ENCODE peak calls at places on chromosomes 5 and 9, in seven cellular contexts. T, H, O, X, K, R and S are unnamed samples.

GRCh38 chr9:33852216-33852826 is 35.4 kb downstream of the UBE2R2 start:
- DNase-seq in H (peak), R (no peak), O (peak), K (peak), X (peak), T (peak), S (no peak)

GRCh38 chr5:25448646-25449045 is 803.9 kb upstream of the CDH10 start:
- DNase-seq in O (no peak), H (no peak), R (no peak), T (no peak), X (no peak), K (no peak), S (no peak)

GRCh38 chr5:6732634-6733410 is 19.6 kb downstream of the TENT4A start:
- DNase-seq in K (no peak), T (peak), R (no peak), H (peak), X (no peak), O (no peak), S (peak)

GRCh38 chr9:99820330-99821186 is 1.1 kb upstream of the NR4A3 start:
- DNase-seq in O (peak), H (peak), X (peak), K (no peak), R (peak), T (peak), S (peak)

GRCh38 chr9:135588371-135588770 is 26.8 kb downstream of the PAEP start:
- DNase-seq in O (no peak), R (no peak), K (no peak), X (no peak), T (no peak), H (no peak), S (no peak)

GRCh38 chr9:126723807-126724172 is 81.0 kb upstream of the ZBTB43 start:
- DNase-seq in H (no peak), T (no peak), X (no peak), R (no peak), O (no peak), K (no peak), S (no peak)

GRCh38 chr5:126234563-126235195 is 188.5 kb upstream of the GRAMD2B start:
- DNase-seq in H (peak), X (peak), O (no peak), K (peak), T (peak), R (no peak), S (peak)

GRCh38 chr5:39209924-39210323 is 9.4 kb downstream of the FYB1 start:
- DNase-seq in H (no peak), T (no peak), O (peak), X (no peak), R (no peak), K (no peak), S (no peak)

GRCh38 chr5:84248013-84248412 is 136.7 kb downstream of the EDIL3 start:
- DNase-seq in R (no peak), K (no peak), T (no peak), O (no peak), X (no peak), H (no peak), S (no peak)

GRCh38 chr5:157816682-157817268 is 42.2 kb downstream of the CLINT1 start:
- DNase-seq in T (peak), K (no peak), R (no peak), X (no peak), O (no peak), H (no peak), S (peak)

GRCh38 chr5:158979749-158980521 is 119.8 kb downstream of the EBF1 start:
- DNase-seq in X (no peak), H (no peak), K (peak), R (no peak), T (peak), O (no peak), S (no peak)

GRCh38 chr9:137381501-137382443 is 41.2 kb downstream of the EXD3 start:
- DNase-seq in O (no peak), T (no peak), X (no peak), K (no peak), R (no peak), H (no peak), S (no peak)

GRCh38 chr5:6081727-6082210 is 296.6 kb downstream of the MED10 start:
- DNase-seq in X (no peak), K (no peak), O (no peak), H (no peak), T (no peak), R (no peak), S (no peak)

GRCh38 chr5:80781356-80781755 is 126.6 kb upstream of the DHFR start:
- DNase-seq in O (no peak), X (no peak), H (peak), R (no peak), T (peak), K (no peak), S (peak)

GRCh38 chr9:92650296-92650695 is 19.6 kb downstream of the IPPK start:
- DNase-seq in K (no peak), R (no peak), T (no peak), H (no peak), X (no peak), O (no peak), S (no peak)

GRCh38 chr9:94740191-94740874 is 13.8 kb downstream of the AOPEP start:
- DNase-seq in K (no peak), H (no peak), X (no peak), R (no peak), T (no peak), O (no peak), S (no peak)

GRCh38 chr5:52262844-52263243 is 524.9 kb upstream of the ITGA1 start:
- DNase-seq in X (no peak), H (no peak), K (no peak), O (no peak), T (no peak), R (no peak), S (no peak)

GRCh38 chr5:157253547-157253946 is 12.4 kb upstream of the CYFIP2 start:
- DNase-seq in T (peak), H (peak), X (peak), O (no peak), R (no peak), K (peak), S (peak)

GRCh38 chr9:88259041-88259440 is 120.8 kb upstream of the SPATA31C2 start:
- DNase-seq in H (no peak), K (no peak), O (no peak), R (no peak), X (no peak), T (no peak), S (no peak)

GRCh38 chr9:83523684-83524083 is 14.5 kb downstream of the FRMD3 start:
- DNase-seq in O (no peak), R (peak), K (no peak), H (no peak), X (no peak), T (no peak), S (no peak)

GRCh38 chr9:98304381-98304780 is 48.9 kb upstream of the TBC1D2 start:
- DNase-seq in H (no peak), T (no peak), X (no peak), K (no peak), R (no peak), O (no peak), S (no peak)

GRCh38 chr5:134509308-134510040 is 16.0 kb upstream of the JADE2 start:
- DNase-seq in T (peak), R (no peak), H (peak), K (no peak), O (no peak), X (no peak), S (no peak)

GRCh38 chr9:106834888-106835287 is 28.1 kb upstream of the ZNF462 start:
- DNase-seq in K (no peak), R (no peak), H (no peak), O (no peak), T (no peak), X (no peak), S (no peak)

GRCh38 chr9:114405294-114406034 is 17.7 kb upstream of the AKNA start:
- DNase-seq in H (peak), O (peak), X (peak), K (peak), T (peak), R (peak), S (no peak)

GRCh38 chr9:114906922-114907571 is 23.3 kb downstream of the TNFSF8 start:
- DNase-seq in O (no peak), H (peak), T (peak), X (peak), R (peak), K (peak), S (peak)

GRCh38 chr9:128321343-128321742 is 904 bp downstream of the TRUB2 start:
- DNase-seq in X (no peak), K (no peak), H (no peak), R (no peak), T (no peak), O (no peak), S (no peak)

GRCh38 chr5:50595199-50595598 is 71.2 kb upstream of the PARP8 start:
- DNase-seq in R (no peak), O (no peak), X (no peak), T (peak), K (no peak), H (peak), S (peak)

GRCh38 chr5:73338201-73339126 is 110.1 kb downstream of the FOXD1 start:
- DNase-seq in H (peak), K (no peak), O (no peak), R (peak), X (no peak), T (no peak), S (no peak)